ENCODE peak calls at places on chromosomes 7 and 10, in five cellular contexts. One of them, this sample, is unnamed.

GRCh38 chr10:404991-405390 is 269.7 kb downstream of the ZMYND11 start:
- DNase-seq in naive thymus-derived CD8-positive, alpha-beta T cell: no peak
- DNase-seq in HuH-7: no peak
- DNase-seq in smooth muscle cell of the brain vasculature: no peak
- DNase-seq in amniotic stem cell: no peak
- DNase-seq in this sample: no peak

GRCh38 chr7:130275826-130276291 is 9.2 kb downstream of the CPA2 start:
- DNase-seq in naive thymus-derived CD8-positive, alpha-beta T cell: no peak
- DNase-seq in HuH-7: no peak
- DNase-seq in smooth muscle cell of the brain vasculature: no peak
- DNase-seq in amniotic stem cell: no peak
- DNase-seq in this sample: no peak

GRCh38 chr10:25059990-25060389 is 43.6 kb downstream of the THNSL1 start:
- DNase-seq in naive thymus-derived CD8-positive, alpha-beta T cell: no peak
- DNase-seq in HuH-7: peak
- DNase-seq in smooth muscle cell of the brain vasculature: peak
- DNase-seq in amniotic stem cell: peak
- DNase-seq in this sample: no peak

GRCh38 chr10:112953760-112954159 is 3.7 kb downstream of the TCF7L2 start:
- DNase-seq in naive thymus-derived CD8-positive, alpha-beta T cell: no peak
- DNase-seq in HuH-7: no peak
- DNase-seq in smooth muscle cell of the brain vasculature: no peak
- DNase-seq in amniotic stem cell: no peak
- DNase-seq in this sample: no peak

GRCh38 chr10:42932735-42933453 is 144.0 kb upstream of the RET start:
- DNase-seq in naive thymus-derived CD8-positive, alpha-beta T cell: peak
- DNase-seq in HuH-7: no peak
- DNase-seq in smooth muscle cell of the brain vasculature: no peak
- DNase-seq in amniotic stem cell: no peak
- DNase-seq in this sample: no peak

GRCh38 chr7:13981070-13981469 is 8.4 kb downstream of the ETV1 start:
- DNase-seq in naive thymus-derived CD8-positive, alpha-beta T cell: no peak
- DNase-seq in HuH-7: no peak
- DNase-seq in smooth muscle cell of the brain vasculature: peak
- DNase-seq in amniotic stem cell: peak
- DNase-seq in this sample: peak

GRCh38 chr7:143974457-143974856 is 19.8 kb downstream of the OR2F1 start:
- DNase-seq in naive thymus-derived CD8-positive, alpha-beta T cell: no peak
- DNase-seq in HuH-7: peak
- DNase-seq in smooth muscle cell of the brain vasculature: no peak
- DNase-seq in amniotic stem cell: no peak
- DNase-seq in this sample: no peak

GRCh38 chr7:104267701-104268368 is 60.0 kb upstream of the ORC5 start:
- DNase-seq in naive thymus-derived CD8-positive, alpha-beta T cell: no peak
- DNase-seq in HuH-7: peak
- DNase-seq in smooth muscle cell of the brain vasculature: no peak
- DNase-seq in amniotic stem cell: no peak
- DNase-seq in this sample: no peak

GRCh38 chr10:51117053-51117660 is 42.9 kb downstream of the PRKG1 start:
- DNase-seq in naive thymus-derived CD8-positive, alpha-beta T cell: no peak
- DNase-seq in HuH-7: no peak
- DNase-seq in smooth muscle cell of the brain vasculature: no peak
- DNase-seq in amniotic stem cell: no peak
- DNase-seq in this sample: no peak

This sample was measured in Panc1.